ENCODE peak calls at places on chromosomes 2 and 18, in seven cellular contexts. P is SK-N-SH, Y is HCT116, V is H1, M is K562, L is HepG2, S is GM12878. J is an unnamed sample.

GRCh38 chr2:12716250-12717190 is at the start of gene TRIB2:
- DNase-seq in P (peak; percentile 98), Y (peak; percentile 61), V (peak; percentile 79), M (peak; percentile 88), L (peak; percentile 41), S (no peak), J (peak; percentile 69)

GRCh38 chr2:202237787-202238233 is 587 bp downstream of the SUMO1 start:
- DNase-seq in P (peak; percentile 61), Y (no peak), V (no peak), M (peak; percentile 50), L (peak; percentile 33), S (no peak), J (peak; percentile 39)

GRCh38 chr2:171009386-171009785 is 80.3 kb downstream of the GORASP2 start:
- DNase-seq in P (no peak), Y (no peak), V (no peak), M (no peak), L (no peak), S (no peak), J (no peak)

GRCh38 chr2:84799772-84800171 is 81.1 kb downstream of the TRABD2A start:
- DNase-seq in P (no peak), Y (no peak), V (no peak), M (no peak), L (no peak), S (no peak), J (no peak)

GRCh38 chr2:174752403-174753037 is 11.8 kb downstream of the CHRNA1 start:
- DNase-seq in P (no peak), Y (no peak), V (no peak), M (no peak), L (no peak), S (peak; percentile 64), J (no peak)

GRCh38 chr18:13393338-13393737 is 174.8 kb downstream of the LDLRAD4 start:
- DNase-seq in P (no peak), Y (no peak), V (peak; percentile 36), M (no peak), L (no peak), S (no peak), J (no peak)

GRCh38 chr18:63409301-63409700 is 13.0 kb downstream of the VPS4B start:
- DNase-seq in P (no peak), Y (no peak), V (no peak), M (no peak), L (no peak), S (no peak), J (no peak)

GRCh38 chr2:85468704-85469349 is 50.3 kb downstream of the SH2D6 start:
- DNase-seq in P (no peak), Y (peak; percentile 75), V (no peak), M (peak; percentile 78), L (peak; percentile 97), S (no peak), J (peak; percentile 15)

GRCh38 chr18:26190506-26190905 is 35.7 kb upstream of the TAF4B start:
- DNase-seq in P (no peak), Y (no peak), V (no peak), M (no peak), L (no peak), S (peak; percentile 74), J (no peak)

GRCh38 chr2:45612741-45613140 is 1.7 kb upstream of the SRBD1 start:
- DNase-seq in P (no peak), Y (no peak), V (no peak), M (no peak), L (no peak), S (no peak), J (no peak)

GRCh38 chr2:4763009-4763408 is 929.2 kb upstream of the SOX11 start:
- DNase-seq in P (peak; percentile 62), Y (no peak), V (peak; percentile 63), M (peak; percentile 3), L (no peak), S (no peak), J (peak; percentile 22)

GRCh38 chr2:121090088-121090715 is 194.8 kb downstream of the TFCP2L1 start:
- DNase-seq in P (no peak), Y (no peak), V (no peak), M (no peak), L (no peak), S (no peak), J (no peak)

GRCh38 chr2:121093735-121094520 is 191.1 kb downstream of the TFCP2L1 start:
- DNase-seq in P (no peak), Y (no peak), V (no peak), M (no peak), L (no peak), S (no peak), J (no peak)

GRCh38 chr2:121089005-121089510 is 195.9 kb downstream of the TFCP2L1 start:
- DNase-seq in P (no peak), Y (no peak), V (no peak), M (no peak), L (no peak), S (no peak), J (no peak)

GRCh38 chr2:121094845-121095244 is 190.2 kb downstream of the TFCP2L1 start:
- DNase-seq in P (no peak), Y (no peak), V (no peak), M (no peak), L (no peak), S (no peak), J (no peak)

GRCh38 chr2:121092095-121092494 is 192.9 kb downstream of the TFCP2L1 start:
- DNase-seq in P (no peak), Y (no peak), V (no peak), M (no peak), L (no peak), S (no peak), J (no peak)
- TF ChIP-seq JUND in P (no peak), Y (no peak), V (no peak), M (no peak), L (no peak), S (no peak), J (no peak)

GRCh38 chr18:53534203-53534602 is 690.3 kb downstream of the MBD2 start:
- DNase-seq in P (no peak), Y (no peak), V (no peak), M (no peak), L (no peak), S (no peak), J (no peak)

GRCh38 chr18:53534695-53535094 is 689.8 kb downstream of the MBD2 start:
- DNase-seq in P (no peak), Y (no peak), V (no peak), M (no peak), L (no peak), S (no peak), J (no peak)
- TF ChIP-seq JUND in P (no peak), Y (no peak), V (no peak), M (no peak), L (no peak), S (no peak), J (no peak)

GRCh38 chr2:6943523-6943922 is 26.3 kb downstream of the RNF144A start:
- DNase-seq in P (no peak), Y (no peak), V (no peak), M (no peak), L (no peak), S (no peak), J (no peak)

GRCh38 chr2:6940820-6941219 is 23.6 kb downstream of the RNF144A start:
- DNase-seq in P (no peak), Y (no peak), V (no peak), M (no peak), L (no peak), S (no peak), J (no peak)

GRCh38 chr2:6942848-6943247 is 25.6 kb downstream of the RNF144A start:
- DNase-seq in P (no peak), Y (no peak), V (no peak), M (no peak), L (no peak), S (no peak), J (no peak)

GRCh38 chr2:6943971-6944370 is 26.8 kb downstream of the RNF144A start:
- DNase-seq in P (no peak), Y (no peak), V (no peak), M (no peak), L (no peak), S (no peak), J (no peak)

DNA sequence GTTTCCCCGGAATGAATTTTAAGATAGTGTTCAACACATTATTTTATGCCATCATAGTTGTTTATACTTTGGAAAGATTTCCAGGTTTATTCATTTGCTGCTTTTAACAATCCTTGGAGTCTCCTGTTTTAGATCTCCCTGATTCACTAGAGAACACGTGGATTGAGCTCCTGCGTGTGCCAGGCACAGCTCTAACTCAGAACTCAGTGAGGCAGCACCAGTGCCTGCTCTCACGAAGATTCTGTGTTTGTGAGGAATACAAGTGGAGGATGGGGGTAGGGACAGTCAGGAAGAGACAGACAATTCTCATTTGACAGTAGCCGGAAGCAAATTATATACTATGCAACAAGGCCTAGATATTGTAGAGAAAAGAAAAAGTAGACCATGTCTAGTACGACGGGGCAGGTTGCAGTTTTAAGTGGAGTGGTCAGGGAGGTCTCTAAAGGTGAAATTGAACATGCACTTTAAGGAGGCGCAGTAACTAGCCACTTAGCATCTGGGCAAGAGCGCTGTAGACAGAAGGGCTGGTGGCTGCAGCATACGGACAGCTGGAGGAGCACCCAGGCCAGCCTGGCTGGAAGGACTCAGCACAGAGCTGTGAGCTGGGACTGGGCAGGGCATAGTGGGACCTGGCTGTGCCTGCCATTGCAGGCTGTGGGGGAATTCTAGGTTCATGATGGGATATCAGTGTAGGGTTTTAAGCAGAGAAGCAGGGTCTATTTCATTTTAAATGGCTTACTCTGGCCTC is 24.3 kb downstream of the RNF144A start:
- DNase-seq in P (no peak), Y (no peak), V (no peak), M (no peak), L (no peak), S (no peak), J (no peak)
- TF ChIP-seq JUND in P (no peak), Y (no peak), V (no peak), M (no peak), L (no peak), S (no peak), J (no peak)

GRCh38 chr2:111202266-111203040 is 81.7 kb downstream of the BCL2L11 start:
- DNase-seq in P (no peak), Y (no peak), V (no peak), M (no peak), L (no peak), S (no peak), J (no peak)

GRCh38 chr2:111199840-111200239 is 79.1 kb downstream of the BCL2L11 start:
- DNase-seq in P (no peak), Y (no peak), V (no peak), M (no peak), L (no peak), S (no peak), J (no peak)

GRCh38 chr2:111198701-111199100 is 78.0 kb downstream of the BCL2L11 start:
- DNase-seq in P (no peak), Y (no peak), V (peak; percentile 13), M (no peak), L (no peak), S (no peak), J (no peak)

GRCh38 chr2:111201214-111201613 is 80.5 kb downstream of the BCL2L11 start:
- DNase-seq in P (no peak), Y (no peak), V (no peak), M (no peak), L (no peak), S (peak; percentile 87), J (no peak)

DNA sequence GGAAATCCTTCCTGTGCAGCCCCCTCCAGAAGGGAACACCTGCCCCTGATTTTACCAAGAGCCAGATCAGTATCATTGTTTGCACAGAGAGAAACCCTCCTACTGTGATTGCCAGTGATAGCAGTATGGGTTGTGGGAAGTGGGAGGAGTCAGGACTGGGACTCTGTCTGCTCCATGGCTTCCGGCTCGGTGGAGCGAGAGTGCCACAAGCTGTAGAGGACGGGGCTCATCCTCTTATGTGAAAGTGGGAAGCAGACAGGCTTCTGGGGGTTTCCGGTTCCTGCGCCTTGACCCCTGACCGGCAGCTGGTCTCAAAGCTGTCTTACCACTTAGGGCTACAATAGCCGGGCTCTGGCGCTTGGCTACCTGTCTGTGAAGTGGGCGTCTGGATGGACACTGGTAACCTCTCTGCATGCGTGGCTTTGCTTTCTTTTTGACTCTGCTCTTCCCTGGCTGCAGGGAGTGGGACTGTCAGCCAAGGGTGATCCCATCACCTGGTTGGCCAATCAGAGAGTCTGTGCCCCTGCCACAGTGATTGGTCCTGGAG is 79.7 kb downstream of the BCL2L11 start:
- DNase-seq in P (no peak), Y (no peak), V (peak; percentile 46), M (no peak), L (no peak), S (no peak), J (no peak)
- TF ChIP-seq JUND in P (no peak), Y (no peak), V (no peak), M (no peak), L (no peak), S (no peak), J (no peak)

J was measured in T47D.